ENCODE peak calls at places on chromosomes 4 and X, in five cellular contexts. L, E, V, O and G are unnamed samples.
A peak's percentile ranks its signal among the peaks of the same experiment; 100 is the strongest.

GRCh38 chr4:107824367-107825071 is at the start of gene SGMS2:
- DNase-seq in L (peak; percentile 45), E (peak; percentile 50), V (peak; percentile 96), O (peak; percentile 95), G (peak; percentile 54)

GRCh38 chrX:8815460-8816065 is 14.4 kb upstream of the FAM9A start:
- DNase-seq in L (peak; percentile 31), E (peak; percentile 27), V (no peak), O (peak; percentile 14), G (no peak)

GRCh38 chr4:141132689-141133145 is 552 bp downstream of the RNF150 start:
- DNase-seq in L (no peak), E (peak; percentile 44), V (peak; percentile 57), O (no peak), G (peak; percentile 63)

GRCh38 chrX:87391742-87392141 is 125.9 kb upstream of the KLHL4 start:
- DNase-seq in L (no peak), E (no peak), V (no peak), O (no peak), G (no peak)

GRCh38 chr4:158122501-158122900 is 50.3 kb downstream of the GASK1B start:
- DNase-seq in L (no peak), E (no peak), V (no peak), O (no peak), G (no peak)

GRCh38 chr4:18025263-18025662 is 3.7 kb upstream of the LCORL start:
- DNase-seq in L (no peak), E (no peak), V (no peak), O (no peak), G (no peak)

GRCh38 chr4:150217192-150217591 is 138.9 kb downstream of the DCLK2 start:
- DNase-seq in L (peak; percentile 81), E (no peak), V (no peak), O (no peak), G (no peak)

GRCh38 chrX:154541896-154542722 is 4.5 kb downstream of the G6PD start:
- DNase-seq in L (peak; percentile 83), E (no peak), V (peak; percentile 88), O (peak; percentile 58), G (no peak)

DNA sequence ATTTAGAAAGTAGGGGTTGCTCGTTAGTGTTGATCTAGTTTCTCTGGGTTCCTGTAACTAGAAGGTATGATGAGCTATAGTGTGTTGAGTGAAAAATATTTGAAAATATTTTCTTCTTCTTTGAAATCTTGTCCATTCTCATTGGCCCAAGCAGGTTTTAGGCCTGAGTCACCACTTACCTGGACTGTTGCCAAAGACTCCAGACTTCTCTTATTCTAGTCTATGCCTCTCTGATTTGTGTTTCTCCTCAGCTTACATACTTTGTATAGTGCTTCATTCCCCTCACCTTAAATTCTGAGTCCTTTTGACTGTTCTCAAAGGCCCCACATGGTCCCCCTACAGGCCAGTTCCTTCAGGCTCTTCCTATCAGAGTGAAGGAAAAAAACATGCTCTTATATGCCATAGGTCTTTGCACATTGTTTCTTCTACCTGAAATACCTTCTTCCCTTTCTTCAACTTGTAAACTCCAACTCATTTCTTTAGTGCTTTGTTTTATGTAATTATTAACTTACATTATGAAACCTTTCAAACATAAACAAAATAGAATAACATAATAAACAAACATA is 258.2 kb downstream of the PPP1R2C start:
- DNase-seq in L (peak; percentile 54), E (no peak), V (no peak), O (no peak), G (no peak)
- TF ChIP-seq CTCF in L (peak; percentile 23), E (peak; percentile 29), V (no peak), O (no peak), G (no peak)

DNA sequence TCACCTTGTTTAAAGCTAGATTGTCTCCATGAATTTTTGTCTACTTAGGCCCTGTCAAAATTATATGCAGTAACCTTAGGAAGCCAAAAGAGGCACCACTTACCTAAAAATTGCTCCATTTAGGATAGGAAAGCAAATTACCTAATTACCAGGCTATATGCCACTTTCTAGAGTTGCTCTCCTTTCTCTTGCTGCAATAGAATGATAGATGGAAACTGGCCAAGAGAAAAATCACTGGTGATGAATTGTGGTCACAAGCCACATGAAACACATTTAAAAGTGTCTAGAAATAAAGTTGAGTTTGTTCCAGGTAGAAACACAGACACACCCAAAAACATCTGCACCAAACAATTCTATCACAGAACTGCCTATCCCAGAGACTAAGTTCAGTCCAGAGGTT is 337.8 kb downstream of the PCDH19 start:
- DNase-seq in L (no peak), E (no peak), V (no peak), O (no peak), G (no peak)
- TF ChIP-seq CTCF in L (no peak), E (no peak), V (no peak), O (no peak), G (no peak)

GRCh38 chrX:106378616-106379015 is 210.5 kb downstream of the PWWP3B start:
- DNase-seq in L (no peak), E (no peak), V (no peak), O (no peak), G (no peak)
- TF ChIP-seq CTCF in L (no peak), E (no peak), V (no peak), O (no peak), G (no peak)

DNA sequence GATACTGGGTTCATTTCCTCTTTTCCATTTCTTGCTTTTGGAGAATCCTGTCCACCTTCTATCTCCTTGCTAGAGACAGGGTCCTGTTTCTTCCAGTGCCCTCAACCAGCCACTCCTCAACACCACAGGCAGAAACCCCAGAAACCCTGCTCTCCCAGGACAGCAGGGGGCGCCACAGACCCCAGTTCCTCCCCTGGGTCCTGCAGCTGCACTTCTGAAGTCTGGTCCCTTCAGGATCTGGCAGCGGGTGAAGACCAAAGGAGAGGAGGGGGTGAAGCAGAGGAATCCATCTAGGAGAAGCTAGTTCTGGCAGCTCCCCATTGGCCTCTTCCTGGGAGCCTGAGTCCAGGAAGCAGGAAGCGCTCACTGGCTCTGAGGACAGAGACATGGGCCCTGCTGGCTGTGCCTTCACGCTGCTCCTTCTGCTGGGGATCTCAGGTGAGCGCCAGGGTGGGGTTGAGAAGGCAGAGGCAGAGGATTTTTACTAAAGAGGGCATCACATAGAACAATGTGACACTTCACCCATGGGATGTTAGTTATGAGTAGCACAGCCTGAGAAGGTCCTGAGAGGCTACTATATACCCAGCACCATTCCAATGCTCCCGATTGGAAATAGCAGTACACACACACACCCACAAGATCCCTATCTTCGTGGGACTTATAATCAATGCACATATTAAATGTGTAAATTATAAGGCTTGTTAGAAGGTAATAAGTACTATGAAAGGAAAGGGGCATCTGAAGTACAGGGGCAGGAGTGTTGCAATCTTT is at the start of gene PRSS48:
- DNase-seq in L (peak; percentile 20), E (peak; percentile 40), V (peak; percentile 66), O (peak; percentile 64), G (peak; percentile 75)
- TF ChIP-seq CTCF in L (peak; percentile 80), E (peak; percentile 84), V (peak; percentile 57), O (peak; percentile 37), G (peak; percentile 68)

GRCh38 chrX:134758652-134759051 is 100.4 kb upstream of the PLAC1 start:
- DNase-seq in L (no peak), E (no peak), V (no peak), O (no peak), G (no peak)

GRCh38 chrX:134752558-134752957 is 94.3 kb upstream of the PLAC1 start:
- DNase-seq in L (no peak), E (no peak), V (no peak), O (no peak), G (no peak)

GRCh38 chrX:134749651-134750450 is 91.6 kb upstream of the PLAC1 start:
- DNase-seq in L (no peak), E (no peak), V (no peak), O (no peak), G (no peak)

GRCh38 chrX:134753185-134754008 is 95.1 kb upstream of the PLAC1 start:
- DNase-seq in L (peak; percentile 4), E (no peak), V (no peak), O (no peak), G (no peak)
- TF ChIP-seq CTCF in L (peak; percentile 20), E (no peak), V (no peak), O (no peak), G (no peak)

DNA sequence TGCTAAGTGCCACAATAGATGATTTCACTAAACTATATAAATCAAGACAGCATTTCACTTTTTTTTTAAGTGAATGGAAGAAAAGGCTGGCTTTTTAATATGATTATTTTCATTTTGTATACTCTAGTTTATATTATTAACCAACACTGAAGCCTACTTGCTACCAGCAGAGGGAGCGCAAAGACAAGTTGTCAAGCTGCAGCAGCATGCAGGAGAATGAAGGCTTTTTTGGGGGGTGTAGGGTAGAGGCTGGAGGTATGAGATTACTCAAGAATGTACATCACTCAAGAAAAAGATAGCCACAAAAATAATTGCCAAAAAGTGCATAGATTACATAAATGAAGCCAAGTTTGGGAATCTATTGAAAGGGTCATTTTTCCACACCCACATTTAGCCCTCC is 519.5 kb downstream of the FGF13 start:
- DNase-seq in L (peak; percentile 6), E (peak; percentile 20), V (no peak), O (peak; percentile 10), G (peak; percentile 33)
- TF ChIP-seq CTCF in L (peak; percentile 63), E (peak; percentile 76), V (no peak), O (no peak), G (peak; percentile 53)

GRCh38 chrX:39957816-39958561 is 139.8 kb downstream of the BCOR start:
- DNase-seq in L (no peak), E (no peak), V (no peak), O (no peak), G (no peak)
- TF ChIP-seq CTCF in L (no peak), E (no peak), V (no peak), O (no peak), G (no peak)